ENCODE peak calls at places on chromosomes 5 and 9, in eight cellular contexts. E is CD4-positive, alpha-beta memory T cell; Y is transverse colon; M is upper lobe of right lung; G is hepatocyte; O is stomach; X is aorta; L is GM23248. W is an unnamed sample.
A peak's percentile ranks its signal among the peaks of the same experiment; 100 is the strongest.

GRCh38 chr5:72248352-72249032 is 71.5 kb downstream of the MRPS27 start:
- DNase-seq in X (peak; percentile 64), O (no peak), M (no peak), G (peak; percentile 74), E (no peak), Y (peak; percentile 14), L (peak; percentile 93), W (peak; percentile 44)

GRCh38 chr5:135244620-135245021 is 154.4 kb downstream of the MACROH2A1 start:
- DNase-seq in Y (no peak), M (peak; percentile 35), X (peak; percentile 20), L (no peak), O (peak; percentile 15), E (no peak), G (no peak), W (peak; percentile 8)

GRCh38 chr5:37816883-37817282 is 23.0 kb downstream of the GDNF start:
- DNase-seq in L (peak; percentile 56), G (no peak), Y (no peak), E (no peak), M (no peak), X (no peak), O (no peak), W (no peak)

GRCh38 chr9:77450093-77450475 is 198.0 kb downstream of the GNA14 start:
- DNase-seq in E (no peak), X (no peak), G (no peak), Y (no peak), O (no peak), L (no peak), M (no peak), W (no peak)

GRCh38 chr9:6563036-6563435 is 82.5 kb downstream of the GLDC start:
- DNase-seq in M (no peak), O (no peak), Y (no peak), L (no peak), X (no peak), G (no peak), E (no peak), W (no peak)

GRCh38 chr5:170533383-170533782 is 29.6 kb downstream of the KCNIP1 start:
- DNase-seq in X (no peak), M (no peak), L (no peak), Y (no peak), O (peak; percentile 18), G (no peak), E (no peak), W (no peak)

GRCh38 chr5:153153086-153153485 is 337.4 kb upstream of the GRIA1 start:
- DNase-seq in O (no peak), G (no peak), Y (no peak), X (no peak), L (peak; percentile 45), E (no peak), M (no peak), W (no peak)

GRCh38 chr9:114000671-114001409 is 77.3 kb downstream of the AMBP start:
- DNase-seq in M (no peak), L (peak; percentile 33), O (peak; percentile 20), G (no peak), Y (no peak), E (no peak), X (no peak), W (peak; percentile 11)

GRCh38 chr5:75603421-75603820 is 7.8 kb upstream of the ANKDD1B start:
- DNase-seq in E (no peak), G (no peak), X (no peak), Y (no peak), M (no peak), L (peak; percentile 12), O (no peak), W (no peak)

GRCh38 chr5:36934740-36935356 is 58.3 kb downstream of the NIPBL start:
- DNase-seq in Y (no peak), G (no peak), L (peak; percentile 33), X (no peak), E (no peak), O (no peak), M (no peak), W (no peak)

GRCh38 chr9:37503736-37504135 is 18.0 kb downstream of the POLR1E start:
- DNase-seq in G (no peak), E (peak; percentile 69), X (no peak), Y (peak; percentile 13), M (no peak), O (no peak), L (peak; percentile 17), W (no peak)

GRCh38 chr9:128809036-128809599 is 9.2 kb upstream of the ENDOG start:
- DNase-seq in L (no peak), M (no peak), Y (no peak), E (no peak), X (no peak), G (no peak), O (no peak), W (no peak)

GRCh38 chr5:160605266-160605665 is 183.6 kb downstream of the PTTG1 start:
- DNase-seq in G (no peak), E (no peak), M (no peak), O (no peak), Y (no peak), L (no peak), X (no peak), W (no peak)

GRCh38 chr9:72361227-72361626 is 3.8 kb downstream of the ZFAND5 start:
- DNase-seq in L (peak; percentile 45), O (no peak), X (no peak), Y (no peak), E (no peak), G (no peak), M (no peak), W (no peak)

GRCh38 chr9:129779560-129780190 is 23.3 kb upstream of the TOR1B start:
- DNase-seq in E (no peak), L (no peak), Y (no peak), G (no peak), M (no peak), O (no peak), X (no peak), W (no peak)

GRCh38 chr5:147216552-147217154 is 18.2 kb upstream of the STK32A start:
- DNase-seq in M (no peak), O (no peak), G (peak; percentile 14), E (peak; percentile 30), Y (no peak), L (peak; percentile 5), X (peak; percentile 46), W (no peak)

GRCh38 chr5:74625742-74626241 is 14.7 kb downstream of the ENC1 start:
- DNase-seq in L (no peak), Y (no peak), X (no peak), E (no peak), O (peak; percentile 52), G (no peak), M (no peak), W (no peak)

GRCh38 chr9:119074017-119074416 is 295.2 kb downstream of the BRINP1 start:
- DNase-seq in E (no peak), G (no peak), L (no peak), X (no peak), O (no peak), M (no peak), Y (no peak), W (no peak)

DNA sequence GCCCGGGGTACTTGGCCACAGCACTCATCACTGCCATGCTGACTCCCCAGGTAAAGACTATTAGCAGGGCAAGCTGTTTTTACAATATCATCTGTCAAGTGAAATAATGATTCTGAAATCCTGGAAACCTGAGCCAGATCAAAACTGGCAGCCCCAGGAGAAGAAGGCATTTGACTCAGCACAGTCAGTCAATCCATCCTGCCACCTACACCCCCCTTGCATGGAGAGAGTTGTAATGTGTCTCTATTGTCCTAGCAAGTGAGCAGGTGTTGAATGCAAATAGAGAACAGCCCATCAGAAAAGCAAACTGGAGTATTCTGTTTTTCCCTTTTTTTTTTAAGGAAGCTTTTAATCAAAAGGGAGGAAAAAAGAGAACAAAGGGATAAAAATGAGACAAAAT is 291.2 kb downstream of the BRINP1 start:
- DNase-seq in O (no peak), Y (no peak), M (no peak), E (no peak), L (no peak), G (no peak), X (no peak), W (no peak)
- H3K9me3 ChIP-seq in O (no peaks in the 10 kb centered on the region), Y (no peaks in the 10 kb centered on the region), M (no peaks in the 10 kb centered on the region), E (no peaks in the 10 kb centered on the region), L (no peaks in the 10 kb centered on the region), G (no peaks in the 10 kb centered on the region), X (no peaks in the 10 kb centered on the region), W (no peaks in the 10 kb centered on the region)

GRCh38 chr5:141241496-141241895 is 3.7 kb upstream of the PCDHB15 start:
- DNase-seq in E (no peak), L (no peak), G (no peak), O (no peak), X (no peak), M (no peak), Y (no peak), W (no peak)
- H3K9me3 ChIP-seq in E (no peaks in the 10 kb centered on the region), L (no peaks in the 10 kb centered on the region), G (peaks cover 40% of the 10 kb centered on the region), O (peaks cover 100% of the 10 kb centered on the region), X (peaks cover 32% of the 10 kb centered on the region), M (peaks cover 74% of the 10 kb centered on the region), Y (peaks cover 71% of the 10 kb centered on the region), W (peaks cover 86% of the 10 kb centered on the region)

GRCh38 chr5:178766936-178767912 is 36.8 kb upstream of the ZNF354A start:
- DNase-seq in E (no peak), O (peak; percentile 16), G (no peak), Y (no peak), L (no peak), X (no peak), M (peak; percentile 48), W (no peak)
- H3K9me3 ChIP-seq in E (no peaks in the 10 kb centered on the region), O (peaks cover 12% of the 10 kb centered on the region), G (no peaks in the 10 kb centered on the region), Y (no peaks in the 10 kb centered on the region), L (no peaks in the 10 kb centered on the region), X (peaks cover 7% of the 10 kb centered on the region), M (no peaks in the 10 kb centered on the region), W (no peaks in the 10 kb centered on the region)

GRCh38 chr9:118222375-118222774 is 518.2 kb downstream of the TLR4 start:
- DNase-seq in G (peak; percentile 20), E (no peak), M (no peak), Y (no peak), L (no peak), O (no peak), X (no peak), W (no peak)

DNA sequence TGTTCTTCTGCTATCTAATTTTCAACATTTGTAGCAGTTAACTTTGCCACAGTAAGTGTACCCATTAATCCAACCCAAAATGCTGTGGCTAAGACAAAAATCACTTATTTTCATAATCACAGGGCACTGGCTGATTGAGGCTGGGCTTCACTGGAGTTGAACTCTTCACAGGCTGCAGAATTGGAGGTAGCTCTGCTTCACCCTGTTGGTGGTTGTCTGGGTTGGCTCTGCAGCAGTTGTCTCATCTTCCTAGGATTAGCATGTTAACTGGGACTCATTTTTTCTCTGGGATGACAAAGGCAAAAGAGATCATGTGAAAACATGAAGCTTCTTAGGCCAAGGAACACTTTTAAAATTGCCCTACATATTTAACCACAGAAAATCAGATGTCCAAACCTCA is 518.9 kb downstream of the TLR4 start:
- DNase-seq in L (no peak), G (no peak), Y (no peak), E (no peak), X (no peak), O (no peak), M (no peak), W (no peak)
- H3K9me3 ChIP-seq in L (no peaks in the 10 kb centered on the region), G (no peaks in the 10 kb centered on the region), Y (no peaks in the 10 kb centered on the region), E (no peaks in the 10 kb centered on the region), X (peaks cover 3% of the 10 kb centered on the region), O (no peaks in the 10 kb centered on the region), M (no peaks in the 10 kb centered on the region), W (no peaks in the 10 kb centered on the region)

GRCh38 chr5:6107675-6108539 is 270.4 kb downstream of the MED10 start:
- DNase-seq in G (no peak), Y (no peak), L (no peak), M (no peak), E (no peak), O (no peak), X (no peak), W (no peak)
- H3K9me3 ChIP-seq in G (no peaks in the 10 kb centered on the region), Y (no peaks in the 10 kb centered on the region), L (no peaks in the 10 kb centered on the region), M (no peaks in the 10 kb centered on the region), E (no peaks in the 10 kb centered on the region), O (no peaks in the 10 kb centered on the region), X (no peaks in the 10 kb centered on the region), W (no peaks in the 10 kb centered on the region)

W was measured in uterus.